ENCODE peak calls at places on chromosomes 7 and 10, in five cellular contexts. L is T-helper 1 cell, Z is spleen, G is HepG2, D is AG09319. A is an unnamed sample.

GRCh38 chr10:5297466-5297865 is 67.3 kb upstream of the UCN3 start:
- DNase-seq in L (no peak), Z (peak), G (no peak), D (no peak), A (no peak)

GRCh38 chr7:520503-521161 is 986 bp upstream of the PDGFA start:
- DNase-seq in L (no peak), Z (no peak), G (no peak), D (no peak), A (peak)

GRCh38 chr7:34696415-34696814 is 38.4 kb downstream of the NPSR1 start:
- DNase-seq in L (no peak), Z (no peak), G (no peak), D (no peak), A (no peak)

GRCh38 chr7:66739953-66740301 is 606 bp upstream of the RABGEF1 start:
- DNase-seq in L (no peak), Z (peak), G (no peak), D (no peak), A (no peak)

GRCh38 chr7:79833616-79834015 is 301.0 kb upstream of the GNAI1 start:
- DNase-seq in L (no peak), Z (no peak), G (no peak), D (no peak), A (no peak)

GRCh38 chr10:36578306-36578705 is 547.1 kb upstream of the ANKRD30A start:
- DNase-seq in L (no peak), Z (no peak), G (no peak), D (no peak), A (no peak)

GRCh38 chr10:31942892-31943291 is 14.3 kb upstream of the ARHGAP12 start:
- DNase-seq in L (no peak), Z (no peak), G (peak), D (no peak), A (no peak)

GRCh38 chr10:68105820-68106219 is 3.5 kb upstream of the MYPN start:
- DNase-seq in L (no peak), Z (no peak), G (no peak), D (no peak), A (no peak)

GRCh38 chr7:157831143-157831900 is 494.5 kb downstream of the DNAJB6 start:
- DNase-seq in L (no peak), Z (peak), G (no peak), D (no peak), A (no peak)

GRCh38 chr7:93948873-93949272 is 27.3 kb downstream of the GNG11 start:
- DNase-seq in L (no peak), Z (no peak), G (no peak), D (no peak), A (no peak)

GRCh38 chr7:130732980-130733865 is 784 bp downstream of the KLF14 start:
- DNase-seq in L (no peak), Z (peak), G (no peak), D (no peak), A (peak)

GRCh38 chr10:102919237-102919959 is 1.3 kb downstream of the CNNM2 start:
- DNase-seq in L (no peak), Z (peak), G (peak), D (no peak), A (peak)

A was measured in WTC11.